ENCODE peak calls at places on chromosomes 12 and 14, in five cellular contexts. R, Y, G, L and Z are unnamed samples. For H3K4me1, the result is how much of the 10 kb centered on the place peaks cover.

GRCh38 chr14:93959239-93960107 is 16.9 kb downstream of the ASB2 start:
- DNase-seq in Y (peak), G (peak), R (peak), L (no peak), Z (peak)

GRCh38 chr12:62466018-62466595 is 519 bp upstream of the MON2 start:
- DNase-seq in Y (no peak), G (peak), R (peak), L (peak), Z (no peak)

GRCh38 chr12:126218697-126219096 is 1153.5 kb downstream of the AACS start:
- DNase-seq in G (no peak), Y (no peak), R (no peak), L (no peak), Z (no peak)

GRCh38 chr12:110543252-110543959 is 39.7 kb downstream of the PPTC7 start:
- DNase-seq in R (peak), Y (peak), G (peak), L (no peak), Z (peak)

GRCh38 chr14:100640481-100641273 is 53.5 kb upstream of the BEGAIN start:
- DNase-seq in R (peak), G (peak), Y (no peak), L (no peak), Z (no peak)

GRCh38 chr12:20040844-20041243 is 327.5 kb upstream of the PDE3A start:
- DNase-seq in Y (peak), L (no peak), R (no peak), G (no peak), Z (no peak)

GRCh38 chr14:22549304-22549962 is 39.6 kb downstream of the DAD1 start:
- DNase-seq in R (no peak), L (no peak), G (no peak), Y (no peak), Z (no peak)

GRCh38 chr14:66119805-66120204 is 366.4 kb upstream of the CCDC196 start:
- DNase-seq in R (no peak), Y (no peak), G (no peak), L (no peak), Z (no peak)

GRCh38 chr12:107133462-107133861 is 40.1 kb upstream of the CRY1 start:
- DNase-seq in G (no peak), L (no peak), R (no peak), Y (no peak), Z (no peak)

GRCh38 chr14:100850841-100851585 is 25.1 kb downstream of the MEG3 start:
- DNase-seq in L (peak), R (peak), Y (peak), G (no peak), Z (no peak)

GRCh38 chr12:57864382-57864781 is 17.9 kb upstream of the CTDSP2 start:
- DNase-seq in R (no peak), Y (no peak), G (peak), L (peak), Z (no peak)

GRCh38 chr14:93957751-93958566 is 18.4 kb downstream of the ASB2 start:
- DNase-seq in R (no peak), Y (no peak), G (no peak), L (no peak), Z (no peak)

GRCh38 chr14:75985618-75986438 is at the start of gene IFT43:
- DNase-seq in Y (peak), R (peak), L (peak), G (peak), Z (peak)

GRCh38 chr12:10170199-10170598 is 1.7 kb downstream of the OLR1 start:
- DNase-seq in Y (no peak), L (no peak), R (no peak), G (no peak), Z (no peak)

GRCh38 chr14:70995671-70996070 is 88.4 kb downstream of the PCNX1 start:
- DNase-seq in R (no peak), G (no peak), L (no peak), Y (no peak), Z (no peak)

GRCh38 chr12:71475280-71475679 is 35.7 kb downstream of the LGR5 start:
- DNase-seq in L (no peak), G (no peak), Y (no peak), R (no peak), Z (no peak)

DNA sequence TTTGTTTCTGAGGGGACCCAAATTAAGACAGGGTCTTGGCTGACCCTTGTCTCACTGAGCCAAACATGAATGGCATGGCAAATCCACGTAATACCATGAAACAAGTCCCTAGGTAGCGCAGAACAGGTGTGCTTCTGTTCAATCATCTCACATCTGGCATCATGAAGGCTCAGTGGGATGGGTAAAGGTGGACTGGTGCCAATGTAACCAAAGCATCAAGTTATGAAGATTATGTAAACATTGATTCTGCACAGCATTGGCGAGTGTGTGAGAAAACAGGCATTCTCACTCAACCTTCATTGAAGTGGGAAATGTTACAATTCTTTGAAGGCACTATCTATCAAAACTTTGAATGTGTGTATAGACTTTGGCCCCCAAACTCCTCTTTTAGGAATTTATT is 41.9 kb downstream of the PTGER2 start:
- DNase-seq in G (peak), L (no peak), R (no peak), Y (no peak), Z (no peak)
- H3K4me1 ChIP-seq in G (under half), L (under half), R (under half), Y (under half), Z (under half)

GRCh38 chr12:106107566-106107965 is 31.2 kb downstream of the NUAK1 start:
- DNase-seq in G (peak), L (no peak), Y (no peak), R (no peak), Z (no peak)
- H3K4me3 ChIP-seq in G (no peak), L (no peak), Y (no peak), R (no peak), Z (peak)

GRCh38 chr14:55921516-55921915 is 196.7 kb upstream of the PELI2 start:
- DNase-seq in G (no peak), L (no peak), R (no peak), Y (no peak), Z (no peak)
- TF ChIP-seq CTCF in G (no peak), L (no peak), R (no peak), Y (no peak), Z (no peak)

GRCh38 chr14:106875503-106875902 is 1349.1 kb downstream of the TMEM121 start:
- DNase-seq in R (peak), G (no peak), L (no peak), Y (no peak), Z (no peak)

GRCh38 chr14:106874365-106874764 is 1348.0 kb downstream of the TMEM121 start:
- DNase-seq in G (no peak), L (no peak), R (no peak), Y (no peak), Z (no peak)

GRCh38 chr14:106876711-106877110 is 1350.3 kb downstream of the TMEM121 start:
- DNase-seq in L (no peak), R (no peak), G (no peak), Y (no peak), Z (no peak)

GRCh38 chr14:106877527-106877926 is 1351.1 kb downstream of the TMEM121 start:
- DNase-seq in Y (no peak), G (no peak), L (no peak), R (no peak), Z (no peak)

GRCh38 chr14:106872619-106873446 is 1346.5 kb downstream of the TMEM121 start:
- DNase-seq in G (no peak), R (peak), Y (peak), L (peak), Z (no peak)
- H3K4me1 ChIP-seq in G (under half), R (under half), Y (under half), L (under half), Z (under half)

GRCh38 chr14:54767450-54767849 is 135.2 kb downstream of the GCH1 start:
- DNase-seq in L (no peak), G (no peak), R (no peak), Y (no peak), Z (no peak)

GRCh38 chr14:54763761-54764160 is 138.9 kb downstream of the GCH1 start:
- DNase-seq in G (no peak), Y (no peak), L (no peak), R (no peak), Z (no peak)

GRCh38 chr14:54768501-54768900 is 134.1 kb downstream of the GCH1 start:
- DNase-seq in R (no peak), G (peak), L (no peak), Y (no peak), Z (no peak)

GRCh38 chr14:54767139-54767431 is 135.5 kb downstream of the GCH1 start:
- DNase-seq in L (no peak), Y (no peak), R (no peak), G (no peak), Z (no peak)

GRCh38 chr14:54766276-54767138 is 136.1 kb downstream of the GCH1 start:
- DNase-seq in G (no peak), Y (no peak), L (no peak), R (no peak), Z (no peak)
- H3K4me3 ChIP-seq in G (no peak), Y (no peak), L (no peak), R (no peak), Z (no peak)

DNA sequence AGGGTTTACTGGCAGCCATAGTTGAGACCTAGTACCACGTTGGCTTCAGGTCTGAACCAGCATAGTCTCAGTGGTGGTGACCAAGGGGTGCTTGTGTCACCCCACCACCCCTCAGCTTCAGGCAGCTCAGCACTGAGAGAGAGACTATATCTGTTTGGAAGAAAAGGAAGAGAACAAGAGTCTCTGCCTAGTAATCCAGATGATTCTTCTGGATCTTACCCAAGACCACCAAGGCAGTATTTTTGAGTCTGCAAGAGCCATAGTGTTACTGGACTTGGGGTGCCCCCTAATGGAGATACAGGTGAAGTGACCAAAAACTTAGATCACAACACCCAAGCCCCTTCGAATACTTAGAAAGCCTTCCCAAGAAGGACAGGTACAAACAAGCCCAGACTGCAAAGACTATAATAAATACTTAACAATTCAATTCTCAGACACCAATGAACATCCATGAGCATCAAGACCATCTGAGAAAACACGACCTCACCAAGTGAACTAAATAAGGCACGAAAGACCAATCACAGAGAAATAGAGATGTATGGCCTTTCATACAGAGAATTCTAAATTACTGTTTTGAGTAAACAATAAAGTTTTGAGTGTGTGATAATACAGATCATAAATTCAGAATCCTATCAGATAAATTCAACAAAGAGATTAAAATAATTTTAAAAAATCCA is 107.0 kb downstream of the HELB start:
- DNase-seq in Y (no peak), R (no peak), L (peak), G (peak), Z (no peak)
- TF ChIP-seq CTCF in Y (peak), R (peak), L (peak), G (peak), Z (peak)

DNA sequence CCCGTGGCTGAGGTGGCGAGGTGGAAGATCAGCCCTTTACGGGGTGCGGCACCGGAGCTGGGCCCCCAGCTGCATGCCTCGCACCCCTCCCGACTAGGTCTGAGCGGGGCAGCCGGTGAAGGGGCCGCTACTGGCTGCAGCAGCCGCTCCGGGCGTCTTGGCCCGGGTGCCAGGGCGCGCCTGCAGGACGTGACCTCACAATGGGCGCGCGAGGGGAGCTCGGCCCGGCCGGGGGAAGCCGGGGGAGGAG is 397 bp downstream of the BAG5 start:
- DNase-seq in G (no peak), L (no peak), R (no peak), Y (no peak), Z (no peak)
- H3K4me1 ChIP-seq in G (under half), L (under half), R (half or more), Y (half or more), Z (half or more)

DNA sequence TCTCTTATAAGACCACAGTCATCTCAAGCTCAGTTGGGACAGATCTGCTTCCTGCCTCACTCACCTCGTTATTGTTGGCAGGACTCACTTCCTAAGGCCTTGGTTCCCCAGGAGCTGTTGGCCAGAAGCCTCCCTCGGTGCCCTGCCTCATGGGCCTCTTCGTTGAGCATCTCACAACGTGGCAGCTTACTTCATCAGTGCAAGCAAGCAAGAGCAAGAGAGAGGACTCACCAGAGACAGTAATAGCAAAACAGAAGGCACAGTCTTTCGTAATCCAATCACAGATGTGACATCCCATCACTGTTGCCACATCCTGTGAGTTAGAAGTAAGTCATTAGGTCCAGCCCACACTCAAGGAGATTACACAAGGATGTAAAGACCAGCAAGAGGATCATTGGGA is 5.1 kb upstream of the NUMB start:
- DNase-seq in Y (peak), R (peak), G (peak), L (no peak), Z (peak)
- H3K4me3 ChIP-seq in Y (no peak), R (peak), G (peak), L (no peak), Z (no peak)

DNA sequence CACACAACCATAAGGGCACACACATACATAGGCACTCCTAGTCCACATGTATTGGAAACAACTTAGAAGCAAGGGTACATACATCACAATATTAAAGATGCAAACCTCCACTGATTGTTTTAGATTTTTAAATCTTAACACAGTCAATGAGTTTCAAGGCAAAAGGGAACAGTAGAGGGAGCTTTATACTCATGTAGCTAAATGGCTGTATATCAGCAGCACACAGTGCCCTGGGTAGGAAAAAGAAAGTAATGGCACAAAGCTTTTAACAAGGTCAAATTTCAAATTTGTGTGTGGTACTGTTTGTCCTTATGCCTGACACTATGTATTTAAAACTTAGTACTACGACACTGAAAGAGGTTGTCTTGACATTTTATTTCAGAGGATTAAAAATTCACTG is 262.0 kb downstream of the MED13L start:
- DNase-seq in G (peak), Y (no peak), L (peak), R (no peak), Z (no peak)
- TF ChIP-seq CTCF in G (peak), Y (peak), L (peak), R (peak), Z (peak)